ENCODE peak calls at places on chromosomes 2 and 18, in six cellular contexts. S is NCI-H2081; N is CD4-positive, alpha-beta T cell; U is cardiac septum; I is ACHN; G is D721Med. C is an unnamed sample.
A peak's percentile ranks its signal among the peaks of the same experiment; 100 is the strongest.

GRCh38 chr2:171513719-171514160 is 8.5 kb upstream of the CYBRD1 start:
- DNase-seq in S (no peak), N (no peak), U (no peak), I (no peak), G (no peak), C (no peak)

GRCh38 chr2:22056621-22057132 is 932.9 kb downstream of the TDRD15 start:
- DNase-seq in S (no peak), N (no peak), U (no peak), I (peak; percentile 86), G (no peak), C (no peak)

GRCh38 chr2:226483745-226484619 is 315.6 kb downstream of the IRS1 start:
- DNase-seq in S (no peak), N (no peak), U (no peak), I (peak; percentile 51), G (no peak), C (no peak)

GRCh38 chr2:128780434-128781080 is 461.9 kb upstream of the HS6ST1 start:
- DNase-seq in S (no peak), N (no peak), U (peak; percentile 60), I (no peak), G (no peak), C (no peak)

GRCh38 chr18:77059294-77059916 is 73.2 kb downstream of the MBP start:
- DNase-seq in S (peak; percentile 36), N (no peak), U (no peak), I (peak; percentile 70), G (peak; percentile 86), C (peak; percentile 68)

GRCh38 chr2:118310016-118310877 is 222.0 kb downstream of the INSIG2 start:
- DNase-seq in S (no peak), N (peak; percentile 53), U (no peak), I (no peak), G (peak; percentile 45), C (peak; percentile 89)

GRCh38 chr2:94753466-94753998 is 117.7 kb upstream of the TEKT4 start:
- DNase-seq in S (no peak), N (no peak), U (no peak), I (no peak), G (no peak), C (no peak)

GRCh38 chr2:42129947-42130346 is 39.2 kb upstream of the EML4 start:
- DNase-seq in S (no peak), N (no peak), U (no peak), I (no peak), G (no peak), C (no peak)

GRCh38 chr2:239273280-239274234 is 127.3 kb downstream of the HDAC4 start:
- DNase-seq in S (no peak), N (no peak), U (peak; percentile 84), I (no peak), G (no peak), C (no peak)

C was measured in A673.